ENCODE peak calls at places on chromosomes 6 and 20, in seven cellular contexts. I, Y, U, F, B, D and A are unnamed samples. For H3K9me3, the result is how much of the 10 kb centered on the place peaks cover.

GRCh38 chr20:31909253-31910070 is 39.0 kb downstream of the TTLL9 start:
- DNase-seq in F (no peak), B (no peak), D (no peak), I (no peak), U (no peak), Y (no peak), A (peak)

GRCh38 chr6:84651583-84651982 is 112.8 kb downstream of the TBX18 start:
- DNase-seq in B (no peak), Y (no peak), U (no peak), F (no peak), I (no peak), D (no peak), A (no peak)

GRCh38 chr6:23349521-23350147 is 776.4 kb upstream of the NRSN1 start:
- DNase-seq in U (no peak), B (peak), I (no peak), F (no peak), Y (no peak), D (no peak), A (no peak)

GRCh38 chr6:113122060-113122459 is 735.1 kb upstream of the MARCKS start:
- DNase-seq in I (no peak), B (peak), Y (no peak), D (no peak), F (no peak), U (no peak), A (peak)

GRCh38 chr6:40999498-41000070 is 39.4 kb downstream of the UNC5CL start:
- DNase-seq in Y (peak), F (no peak), I (peak), D (peak), B (peak), U (peak), A (peak)

GRCh38 chr20:59082981-59083380 is 40.4 kb upstream of the PRELID3B start:
- DNase-seq in I (no peak), Y (no peak), D (no peak), B (no peak), F (no peak), U (no peak), A (no peak)

GRCh38 chr6:36660771-36661471 is 17.6 kb upstream of the CDKN1A start:
- DNase-seq in D (peak), I (peak), F (peak), U (no peak), Y (no peak), B (peak), A (peak)

GRCh38 chr6:164757451-164757850 is 552.0 kb downstream of the C6orf118 start:
- DNase-seq in F (no peak), Y (no peak), B (no peak), D (no peak), I (no peak), U (no peak), A (no peak)

GRCh38 chr6:88855521-88856152 is 107.8 kb downstream of the RNGTT start:
- DNase-seq in U (no peak), B (no peak), D (no peak), F (no peak), Y (no peak), I (no peak), A (no peak)

GRCh38 chr6:149563203-149563927 is 2.8 kb upstream of the GINM1 start:
- DNase-seq in U (no peak), B (peak), I (no peak), D (no peak), Y (no peak), F (no peak), A (no peak)

GRCh38 chr20:10654630-10655029 is 19.2 kb downstream of the JAG1 start:
- DNase-seq in B (no peak), F (no peak), Y (no peak), D (no peak), U (peak), I (no peak), A (peak)

GRCh38 chr6:34146021-34146782 is at the start of gene GRM4:
- DNase-seq in U (no peak), I (no peak), F (peak), Y (no peak), D (no peak), B (no peak), A (peak)

GRCh38 chr6:82040405-82041221 is 206.9 kb downstream of the IBTK start:
- DNase-seq in F (no peak), I (no peak), B (peak), U (peak), D (no peak), Y (no peak), A (peak)

GRCh38 chr20:37890643-37891042 is 12.3 kb upstream of the VSTM2L start:
- DNase-seq in B (no peak), I (no peak), Y (no peak), F (no peak), D (no peak), U (no peak), A (no peak)

GRCh38 chr6:149045404-149045803 is 272.1 kb upstream of the TAB2 start:
- DNase-seq in Y (no peak), F (no peak), U (no peak), B (no peak), I (no peak), D (no peak), A (no peak)

GRCh38 chr6:157068691-157069228 is 254.6 kb downstream of the TMEM242 start:
- DNase-seq in B (no peak), I (no peak), D (no peak), U (peak), F (no peak), Y (no peak), A (no peak)

GRCh38 chr6:101259446-101259845 is 134.1 kb upstream of the GRIK2 start:
- DNase-seq in I (no peak), Y (no peak), B (no peak), F (no peak), D (no peak), U (no peak), A (no peak)

GRCh38 chr6:51562198-51562597 is 525.2 kb downstream of the PKHD1 start:
- DNase-seq in Y (no peak), U (peak), I (no peak), B (no peak), F (no peak), D (no peak), A (no peak)

GRCh38 chr6:117840541-117840983 is 66.5 kb upstream of the SLC35F1 start:
- DNase-seq in Y (no peak), B (peak), F (no peak), I (no peak), U (no peak), D (no peak), A (peak)

GRCh38 chr6:122853259-122853995 is 64.4 kb downstream of the SMPDL3A start:
- DNase-seq in D (no peak), U (peak), Y (no peak), I (no peak), B (no peak), F (no peak), A (no peak)

GRCh38 chr20:39268566-39268965 is 306.4 kb downstream of the DHX35 start:
- DNase-seq in Y (no peak), B (no peak), F (no peak), I (peak), U (no peak), D (no peak), A (peak)

GRCh38 chr20:2814587-2815051 is at the start of gene C20orf141:
- DNase-seq in U (no peak), I (no peak), F (no peak), D (no peak), B (peak), Y (peak), A (peak)

GRCh38 chr20:48382304-48382703 is 445.5 kb downstream of the PREX1 start:
- DNase-seq in U (no peak), B (no peak), F (no peak), I (no peak), D (no peak), Y (no peak), A (no peak)

GRCh38 chr6:151436300-151436699 is 15.6 kb downstream of the RMND1 start:
- DNase-seq in D (no peak), I (no peak), Y (no peak), B (no peak), F (no peak), U (no peak), A (no peak)

GRCh38 chr20:10716855-10717254 is 43.1 kb upstream of the JAG1 start:
- DNase-seq in I (no peak), U (no peak), D (no peak), Y (no peak), F (no peak), B (peak), A (no peak)

GRCh38 chr6:167734662-167735497 is 91.8 kb upstream of the AFDN start:
- DNase-seq in D (no peak), U (no peak), B (no peak), I (no peak), F (peak), Y (no peak), A (peak)

GRCh38 chr6:87212596-87212995 is 57.2 kb downstream of the ZNF292 start:
- DNase-seq in U (no peak), D (no peak), B (no peak), Y (no peak), F (no peak), I (no peak), A (no peak)

GRCh38 chr6:157921685-157922367 is 59.8 kb upstream of the SYNJ2 start:
- DNase-seq in Y (no peak), F (no peak), U (no peak), D (no peak), I (no peak), B (peak), A (no peak)

GRCh38 chr6:27902335-27903314 is 9.6 kb downstream of the OR2B2 start:
- DNase-seq in Y (peak), I (peak), B (peak), D (peak), F (peak), U (peak), A (peak)

GRCh38 chr20:30281584-30282197 is 975.8 kb upstream of the DEFB115 start:
- DNase-seq in U (no peak), B (no peak), D (no peak), I (no peak), F (no peak), Y (no peak), A (no peak)

GRCh38 chr6:23656257-23656731 is 469.7 kb upstream of the NRSN1 start:
- DNase-seq in F (no peak), I (no peak), B (no peak), U (no peak), D (no peak), Y (no peak), A (no peak)

GRCh38 chr6:31476515-31477139 is 21.3 kb upstream of the MICB start:
- DNase-seq in D (no peak), B (no peak), F (no peak), U (no peak), I (no peak), Y (no peak), A (peak)

GRCh38 chr6:46610862-46611553 is 41.6 kb downstream of the CYP39A1 start:
- DNase-seq in B (no peak), U (no peak), D (no peak), Y (no peak), I (no peak), F (no peak), A (no peak)

GRCh38 chr6:4545929-4546328 is 230.3 kb upstream of the CDYL start:
- DNase-seq in B (no peak), U (no peak), I (no peak), Y (no peak), D (no peak), F (no peak), A (no peak)

GRCh38 chr20:13029687-13030510 is 21.1 kb downstream of the SPTLC3 start:
- DNase-seq in I (no peak), D (peak), F (no peak), Y (peak), B (peak), U (no peak), A (peak)

GRCh38 chr6:7542878-7543394 is 1.5 kb downstream of the DSP start:
- DNase-seq in F (peak), U (no peak), B (no peak), I (peak), Y (peak), D (peak), A (peak)

GRCh38 chr6:72755752-72756151 is 133.9 kb downstream of the KCNQ5 start:
- DNase-seq in B (no peak), Y (no peak), D (no peak), F (no peak), U (no peak), I (no peak), A (peak)

GRCh38 chr20:57709823-57710799 is at the start of gene PMEPA1:
- DNase-seq in F (peak), B (peak), Y (peak), D (peak), I (peak), U (no peak), A (peak)

GRCh38 chr20:57707849-57708693 is 1.7 kb downstream of the PMEPA1 start:
- DNase-seq in I (no peak), Y (no peak), F (no peak), D (no peak), U (no peak), B (no peak), A (no peak)

GRCh38 chr20:57705103-57705899 is 4.5 kb downstream of the PMEPA1 start:
- DNase-seq in U (no peak), I (no peak), D (no peak), B (no peak), Y (no peak), F (no peak), A (no peak)

GRCh38 chr20:57708694-57709673 is 831 bp downstream of the PMEPA1 start:
- DNase-seq in U (no peak), B (no peak), I (no peak), D (no peak), F (peak), Y (no peak), A (no peak)

GRCh38 chr20:57707320-57707719 is 2.5 kb downstream of the PMEPA1 start:
- DNase-seq in B (no peak), D (no peak), Y (no peak), I (no peak), F (no peak), U (no peak), A (no peak)
- H3K4me3 ChIP-seq in B (no peak), D (no peak), Y (peak), I (no peak), F (no peak), U (no peak), A (peak)

GRCh38 chr6:96086745-96087144 is 71.0 kb downstream of the FUT9 start:
- DNase-seq in F (no peak), I (no peak), U (no peak), Y (no peak), D (no peak), B (no peak), A (no peak)

GRCh38 chr6:96089173-96089572 is 73.4 kb downstream of the FUT9 start:
- DNase-seq in Y (no peak), B (no peak), D (no peak), U (no peak), F (no peak), I (no peak), A (peak)
- TF ChIP-seq CTCF in Y (peak), B (no peak), D (no peak), U (peak), F (no peak), I (no peak), A (peak)

GRCh38 chr6:76026101-76026500 is 46.4 kb downstream of the IMPG1 start:
- DNase-seq in B (peak), Y (no peak), I (no peak), F (no peak), U (no peak), D (no peak), A (peak)
- H3K9me3 ChIP-seq in B (under half), Y (under half), I (under half), F (half or more), U (under half), D (under half), A (under half)

GRCh38 chr6:145964948-145965366 is 799 bp upstream of the SHPRH start:
- DNase-seq in Y (no peak), F (no peak), I (no peak), D (no peak), U (no peak), B (no peak), A (no peak)
- H3K4me3 ChIP-seq in Y (peak), F (peak), I (peak), D (peak), U (peak), B (peak), A (peak)

DNA sequence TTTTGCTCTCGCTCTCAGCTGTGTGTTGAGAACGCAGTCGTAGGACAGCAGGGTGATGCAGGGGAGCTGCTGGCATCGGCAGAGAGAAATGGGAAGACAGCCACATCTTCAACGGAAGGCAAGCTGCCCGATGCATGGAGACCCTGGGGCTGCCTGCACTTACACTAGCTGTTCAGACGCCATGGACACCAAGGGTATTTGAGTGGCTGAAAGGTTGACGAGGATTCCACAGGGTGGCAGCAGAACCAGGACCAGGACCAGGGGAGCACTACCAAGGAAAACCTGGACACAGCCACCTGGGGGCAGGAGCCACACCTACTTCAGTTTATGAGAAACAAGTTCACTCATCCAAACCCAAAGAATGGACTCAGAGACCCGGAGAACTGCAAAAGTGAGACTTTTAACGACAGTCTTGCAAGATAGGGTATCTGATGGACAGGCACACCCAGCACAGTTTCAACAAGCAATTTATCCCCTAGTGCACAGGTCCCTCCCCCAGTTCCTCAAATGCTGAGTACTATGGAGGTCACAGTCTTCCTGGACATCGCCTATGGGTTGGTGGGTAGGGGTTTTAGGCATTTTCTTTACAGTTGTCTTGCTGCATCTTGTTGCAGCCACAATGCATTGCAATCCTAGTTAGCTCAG is 56.3 kb upstream of the ENTPD6 start:
- DNase-seq in D (no peak), B (no peak), F (no peak), I (peak), U (no peak), Y (no peak), A (peak)
- TF ChIP-seq CTCF in D (no peak), B (no peak), F (no peak), I (peak), U (no peak), Y (peak), A (peak)

GRCh38 chr20:56285496-56285895 is 37.0 kb downstream of the MC3R start:
- DNase-seq in U (no peak), D (no peak), Y (no peak), I (no peak), B (no peak), F (no peak), A (no peak)
- H3K9me3 ChIP-seq in U (under half), D (under half), Y (under half), I (under half), B (under half), F (under half), A (half or more)